ENCODE peak calls at places on chromosomes 3 and 15, in six cellular contexts. D is colonic mucosa; X is A549; J is Panc1; Y is CD8-positive, alpha-beta memory T cell; G is sigmoid colon. U is an unnamed sample. For H3K4me1, the result is how much of the 10 kb centered on the place peaks cover.

GRCh38 chr3:12462159-12462962 is 21.9 kb upstream of the TSEN2 start:
- DNase-seq in Y (no peak), J (no peak), X (no peak), D (peak), G (no peak), U (no peak)

GRCh38 chr3:191369081-191370010 is 39.0 kb upstream of the UTS2B start:
- DNase-seq in J (no peak), D (no peak), G (no peak), X (no peak), Y (no peak), U (no peak)

GRCh38 chr3:59265566-59265965 is 215.7 kb upstream of the CFAP20DC start:
- DNase-seq in J (no peak), Y (no peak), X (no peak), G (no peak), D (no peak), U (no peak)

GRCh38 chr15:85473455-85473854 is 93.1 kb downstream of the AKAP13 start:
- DNase-seq in Y (no peak), G (no peak), X (no peak), J (no peak), D (no peak), U (no peak)

GRCh38 chr3:136787226-136787793 is 31.6 kb upstream of the SLC35G2 start:
- DNase-seq in X (no peak), Y (peak), G (no peak), D (peak), J (no peak), U (no peak)

GRCh38 chr15:99224372-99224771 is 25.0 kb downstream of the TTC23 start:
- DNase-seq in D (no peak), G (no peak), J (no peak), X (no peak), Y (no peak), U (no peak)

GRCh38 chr15:46280753-46281521 is 646.1 kb downstream of the SQOR start:
- DNase-seq in D (no peak), Y (no peak), G (no peak), J (no peak), X (no peak), U (peak)

GRCh38 chr3:140311428-140311827 is 366.4 kb upstream of the TRIM42 start:
- DNase-seq in D (no peak), Y (no peak), J (no peak), X (no peak), G (no peak), U (no peak)

GRCh38 chr15:72354496-72354895 is 21.3 kb downstream of the HEXA start:
- DNase-seq in G (no peak), X (no peak), J (no peak), Y (no peak), D (no peak), U (no peak)

GRCh38 chr3:161233557-161233956 is 12.4 kb downstream of the NMD3 start:
- DNase-seq in J (no peak), Y (no peak), D (no peak), X (no peak), G (no peak), U (no peak)

GRCh38 chr15:31485431-31485830 is 158.8 kb downstream of the KLF13 start:
- DNase-seq in Y (no peak), J (no peak), D (peak), G (no peak), X (no peak), U (peak)
- H3K4me1 ChIP-seq in Y (under half), J (under half), D (under half), G (under half), X (under half), U (under half)

GRCh38 chr3:25493786-25494185 is 65.7 kb downstream of the RARB start:
- DNase-seq in G (no peak), Y (no peak), J (no peak), X (peak), D (no peak), U (no peak)

GRCh38 chr3:25486932-25487331 is 58.9 kb downstream of the RARB start:
- DNase-seq in J (no peak), D (no peak), G (no peak), X (no peak), Y (no peak), U (no peak)

GRCh38 chr3:25485673-25486072 is 57.6 kb downstream of the RARB start:
- DNase-seq in D (no peak), J (no peak), X (no peak), G (no peak), Y (no peak), U (no peak)

GRCh38 chr3:25493246-25493645 is 65.2 kb downstream of the RARB start:
- DNase-seq in G (no peak), J (no peak), X (no peak), D (no peak), Y (no peak), U (no peak)

DNA sequence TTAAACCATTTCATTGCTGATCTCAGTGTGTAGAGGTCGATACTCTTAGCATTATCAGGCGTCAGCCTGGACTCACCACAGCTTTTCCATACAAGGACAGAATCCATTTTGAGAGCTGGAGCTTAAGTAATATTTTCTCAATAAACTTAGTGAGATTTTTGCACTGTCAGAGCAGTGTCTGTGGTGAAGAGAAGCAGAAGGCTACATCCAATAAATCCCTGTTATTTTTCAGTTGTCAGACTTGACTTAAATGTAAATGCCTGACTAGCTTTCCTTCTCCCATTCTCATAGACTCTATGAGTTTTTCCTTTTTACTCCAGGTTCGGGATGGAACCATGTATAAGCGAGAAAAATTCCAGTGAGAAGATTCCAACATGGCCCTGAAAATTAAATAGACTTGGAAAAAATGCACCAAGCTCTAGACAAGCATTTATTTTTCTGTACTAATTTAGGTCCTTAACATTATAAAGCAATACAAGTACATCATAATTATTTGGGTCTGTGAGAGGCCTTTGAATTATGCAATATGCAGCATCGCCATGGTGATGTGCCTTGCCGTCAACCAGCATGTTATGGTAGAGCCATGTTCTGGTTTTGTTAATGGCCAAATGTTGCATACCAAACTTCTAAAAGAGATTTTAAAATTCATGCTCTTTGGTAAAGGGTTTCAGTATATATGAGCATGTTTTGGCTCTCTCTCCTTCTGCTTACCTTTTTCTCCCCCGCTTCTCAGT is 62.0 kb downstream of the RARB start:
- DNase-seq in X (no peak), D (no peak), G (no peak), Y (no peak), J (no peak), U (no peak)
- H3K4me1 ChIP-seq in X (under half), D (under half), G (under half), Y (under half), J (under half), U (under half)

DNA sequence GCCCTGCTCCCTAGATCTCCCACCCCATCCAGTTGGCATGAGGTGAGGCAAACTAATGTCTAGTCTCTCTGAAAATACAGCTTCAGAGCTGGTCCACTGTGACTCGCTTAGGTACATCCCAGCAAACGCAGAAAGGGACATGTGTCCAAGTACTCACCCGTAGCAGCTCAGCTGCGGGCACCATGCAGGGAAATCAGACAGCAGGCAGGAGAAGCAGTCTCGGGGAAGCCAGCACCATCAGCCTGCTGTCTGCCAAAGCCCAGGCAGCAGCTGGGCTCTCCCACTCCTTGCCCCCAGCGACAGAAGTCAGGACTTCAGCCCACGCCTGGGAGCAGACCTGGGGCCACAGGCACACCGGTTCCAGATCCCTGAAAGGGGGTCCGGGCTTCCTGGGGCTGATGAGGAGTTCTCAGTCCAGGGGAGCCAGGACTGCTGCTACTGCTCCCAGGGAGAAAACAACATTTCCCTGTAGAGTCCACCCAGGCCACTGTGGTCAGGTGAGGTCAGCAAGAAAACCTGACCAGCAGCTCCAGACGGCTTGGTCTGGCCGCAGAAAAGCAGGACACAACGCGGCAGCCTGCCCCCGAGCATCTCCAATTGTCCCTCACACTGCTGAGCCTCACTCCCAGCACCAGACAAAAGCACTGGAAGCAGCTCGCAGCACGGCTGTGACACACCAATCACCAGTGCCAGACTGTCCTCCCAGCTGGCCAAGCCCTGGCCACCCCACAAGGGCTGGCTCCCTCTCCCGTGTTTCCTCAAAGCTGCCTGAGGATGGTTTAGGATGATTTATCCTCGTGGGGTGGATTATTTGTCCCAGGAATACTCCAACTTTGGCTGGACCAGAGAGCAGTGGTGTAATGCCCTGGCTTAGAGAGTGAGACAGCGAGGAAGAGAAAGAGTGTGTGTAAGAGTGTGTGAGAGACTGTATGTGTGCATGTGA is 34.7 kb downstream of the SEMA5B start:
- DNase-seq in J (no peak), Y (no peak), D (peak), X (no peak), G (peak), U (no peak)
- H3K4me1 ChIP-seq in J (under half), Y (under half), D (under half), X (under half), G (under half), U (under half)

GRCh38 chr3:69741057-69741830 is 2.0 kb downstream of the MITF start:
- DNase-seq in Y (no peak), G (no peak), X (no peak), J (no peak), D (no peak), U (no peak)
- H3K4me1 ChIP-seq in Y (under half), G (under half), X (under half), J (under half), D (under half), U (under half)

GRCh38 chr15:40325700-40326099 is 2.2 kb downstream of the INAFM2 start:
- DNase-seq in D (no peak), X (no peak), G (no peak), Y (no peak), J (no peak), U (no peak)
- H3K4me1 ChIP-seq in D (under half), X (under half), G (under half), Y (under half), J (under half), U (under half)

DNA sequence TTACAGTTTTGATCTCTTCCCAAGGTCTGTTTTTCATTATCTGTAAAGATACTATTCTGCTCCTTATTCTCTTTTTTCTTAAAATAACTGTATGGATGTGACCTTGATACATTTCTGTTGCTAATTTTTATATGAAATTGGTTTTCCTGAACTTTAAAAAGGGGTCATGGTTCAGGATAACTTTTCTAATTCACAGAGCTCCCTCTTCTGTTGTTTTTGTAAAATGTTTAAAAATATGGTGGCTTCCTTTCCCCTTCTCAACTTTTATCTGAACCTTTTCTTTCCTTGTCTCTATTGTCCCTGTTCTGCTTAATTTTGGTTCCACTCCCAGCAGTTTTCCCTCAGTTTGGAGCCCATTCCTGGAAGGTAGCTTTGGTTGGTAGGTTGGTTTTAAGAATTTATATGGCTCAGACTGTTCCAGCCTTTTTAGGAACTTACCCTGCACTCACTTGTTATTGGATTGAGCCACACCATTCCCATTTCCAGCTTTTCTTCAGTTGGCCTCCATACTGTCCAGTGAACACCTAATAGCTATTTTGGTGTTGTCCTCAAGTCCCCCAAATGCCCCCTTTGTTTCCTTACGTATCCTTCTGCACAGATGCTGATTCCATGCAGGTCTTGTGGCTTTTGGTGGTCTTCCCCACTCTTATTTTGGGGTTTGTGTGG is 70.3 kb downstream of the SLMAP start:
- DNase-seq in X (no peak), Y (no peak), J (no peak), D (no peak), G (no peak), U (no peak)
- H3K4me1 ChIP-seq in X (under half), Y (under half), J (under half), D (under half), G (under half), U (under half)

DNA sequence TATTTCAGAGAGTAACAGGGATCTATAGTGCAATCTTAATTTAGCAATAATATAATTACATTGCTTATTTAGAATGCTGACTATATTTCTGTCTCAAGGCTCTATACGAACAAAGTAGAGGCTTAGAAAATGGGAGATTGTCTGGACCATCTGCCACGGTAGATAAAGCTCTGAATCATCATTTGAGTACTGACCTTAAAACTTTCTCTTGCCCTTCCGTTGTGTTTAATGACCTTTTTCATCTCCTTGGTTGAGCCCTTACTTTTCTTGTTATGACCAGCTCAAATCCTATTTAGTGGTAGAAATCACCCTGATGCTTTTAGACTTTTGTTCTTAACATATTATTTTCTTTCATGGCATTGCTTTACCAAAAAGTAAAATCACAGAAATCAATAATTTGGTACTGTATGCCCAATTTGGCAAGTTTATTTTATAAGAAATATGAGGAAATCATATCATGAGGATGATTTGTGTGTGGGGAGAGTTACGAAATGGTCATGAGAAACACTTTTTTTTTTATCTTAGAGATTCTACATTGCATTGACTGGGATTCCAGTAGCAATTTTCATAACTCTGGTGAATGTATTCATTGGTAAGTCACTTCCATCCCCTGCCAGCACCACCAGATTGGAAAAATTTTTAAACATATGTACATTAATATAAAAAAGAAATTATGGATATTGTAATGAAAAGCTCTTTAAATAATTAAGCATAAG is 11.0 kb downstream of the NDUFB5 start:
- DNase-seq in Y (no peak), X (no peak), G (no peak), D (no peak), J (no peak), U (no peak)
- H3K4me1 ChIP-seq in Y (under half), X (under half), G (under half), D (under half), J (under half), U (under half)

GRCh38 chr15:31300981-31301686 is 25.5 kb upstream of the KLF13 start:
- DNase-seq in J (no peak), Y (no peak), X (no peak), G (peak), D (no peak), U (no peak)
- H3K4me1 ChIP-seq in J (under half), Y (under half), X (half or more), G (under half), D (under half), U (under half)

GRCh38 chr3:71542548-71543370 is 40.8 kb downstream of the FOXP1 start:
- DNase-seq in Y (no peak), J (no peak), X (no peak), D (peak), G (peak), U (no peak)

GRCh38 chr3:71547254-71548198 is 36.0 kb downstream of the FOXP1 start:
- DNase-seq in X (no peak), D (no peak), G (no peak), J (no peak), Y (no peak), U (no peak)

GRCh38 chr3:71543371-71544016 is 40.0 kb downstream of the FOXP1 start:
- DNase-seq in D (no peak), Y (no peak), J (no peak), X (no peak), G (no peak), U (no peak)

GRCh38 chr3:71546781-71547180 is 36.7 kb downstream of the FOXP1 start:
- DNase-seq in J (no peak), G (no peak), X (no peak), Y (no peak), D (no peak), U (no peak)

DNA sequence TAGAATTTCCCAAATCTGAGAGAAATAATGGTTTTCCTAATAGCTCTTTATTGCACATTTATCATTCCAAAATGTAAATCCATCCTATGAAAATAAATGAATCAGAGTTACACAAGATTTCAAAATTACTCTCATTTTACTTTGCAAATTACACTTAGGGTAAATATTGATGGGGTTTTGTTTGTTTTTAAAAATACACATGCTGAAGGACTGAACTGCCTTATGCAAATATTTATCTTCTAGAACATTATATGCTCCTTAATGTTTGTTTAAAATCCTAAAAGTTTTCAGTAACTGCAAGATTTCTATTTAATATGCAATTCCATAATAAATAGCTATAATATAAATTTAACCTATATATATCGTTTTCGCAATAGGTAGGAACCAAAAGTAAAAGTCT is 38.2 kb downstream of the FOXP1 start:
- DNase-seq in Y (no peak), J (no peak), X (no peak), D (no peak), G (no peak), U (no peak)
- H3K4me1 ChIP-seq in Y (under half), J (under half), X (half or more), D (under half), G (under half), U (under half)

GRCh38 chr3:16513141-16514020 is at the start of gene RFTN1:
- DNase-seq in Y (peak), D (peak), X (no peak), J (no peak), G (no peak), U (peak)
- H3K4me1 ChIP-seq in Y (half or more), D (under half), X (under half), J (under half), G (under half), U (under half)